ENCODE peak calls at places on chromosomes 12 and 14, in six cellular contexts. One of them, this sample, is unnamed.
A peak's percentile ranks its signal among the peaks of the same experiment; 100 is the strongest.

GRCh38 chr14:61551419-61551818 is 143.9 kb upstream of the HIF1A start:
- DNase-seq in sigmoid colon: no peak
- DNase-seq in heart right ventricle: no peak
- DNase-seq in cardiac muscle cell: no peak
- DNase-seq in HL-60: no peak
- DNase-seq in astrocyte: no peak
- DNase-seq in this sample: no peak

GRCh38 chr14:89351364-89351957 is 65.6 kb downstream of the FOXN3 start:
- DNase-seq in sigmoid colon: no peak
- DNase-seq in heart right ventricle: no peak
- DNase-seq in cardiac muscle cell: peak; percentile 30
- DNase-seq in HL-60: peak; percentile 57
- DNase-seq in astrocyte: peak; percentile 34
- DNase-seq in this sample: no peak

GRCh38 chr12:111078731-111079130 is 158.4 kb upstream of the MYL2 start:
- DNase-seq in sigmoid colon: no peak
- DNase-seq in heart right ventricle: no peak
- DNase-seq in cardiac muscle cell: no peak
- DNase-seq in HL-60: no peak
- DNase-seq in astrocyte: no peak
- DNase-seq in this sample: no peak

GRCh38 chr12:16350682-16351081 is 3.2 kb downstream of the MGST1 start:
- DNase-seq in sigmoid colon: peak; percentile 82
- DNase-seq in heart right ventricle: peak; percentile 12
- DNase-seq in cardiac muscle cell: no peak
- DNase-seq in HL-60: peak; percentile 75
- DNase-seq in astrocyte: peak; percentile 97
- DNase-seq in this sample: no peak

GRCh38 chr12:77153706-77154105 is 88.3 kb upstream of the E2F7 start:
- DNase-seq in sigmoid colon: no peak
- DNase-seq in heart right ventricle: no peak
- DNase-seq in cardiac muscle cell: no peak
- DNase-seq in HL-60: no peak
- DNase-seq in astrocyte: no peak
- DNase-seq in this sample: no peak

GRCh38 chr12:41663487-41664258 is 475.6 kb downstream of the PDZRN4 start:
- DNase-seq in sigmoid colon: no peak
- DNase-seq in heart right ventricle: no peak
- DNase-seq in cardiac muscle cell: peak; percentile 63
- DNase-seq in HL-60: no peak
- DNase-seq in astrocyte: peak; percentile 16
- DNase-seq in this sample: no peak

GRCh38 chr12:42603246-42603645 is 13.7 kb upstream of the PRICKLE1 start:
- DNase-seq in sigmoid colon: no peak
- DNase-seq in heart right ventricle: no peak
- DNase-seq in cardiac muscle cell: no peak
- DNase-seq in HL-60: no peak
- DNase-seq in astrocyte: no peak
- DNase-seq in this sample: no peak

GRCh38 chr12:77102691-77103090 is 37.3 kb upstream of the E2F7 start:
- DNase-seq in sigmoid colon: no peak
- DNase-seq in heart right ventricle: no peak
- DNase-seq in cardiac muscle cell: no peak
- DNase-seq in HL-60: no peak
- DNase-seq in astrocyte: peak; percentile 90
- DNase-seq in this sample: no peak

GRCh38 chr14:31926123-31926522 is 151.0 kb upstream of the ARHGAP5 start:
- DNase-seq in sigmoid colon: no peak
- DNase-seq in heart right ventricle: no peak
- DNase-seq in cardiac muscle cell: peak; percentile 56
- DNase-seq in HL-60: no peak
- DNase-seq in astrocyte: no peak
- DNase-seq in this sample: no peak

GRCh38 chr12:5309654-5310053 is 122.3 kb upstream of the NTF3 start:
- DNase-seq in sigmoid colon: no peak
- DNase-seq in heart right ventricle: no peak
- DNase-seq in cardiac muscle cell: no peak
- DNase-seq in HL-60: no peak
- DNase-seq in astrocyte: no peak
- DNase-seq in this sample: no peak

GRCh38 chr12:49276304-49277290 is 11.7 kb downstream of the TUBA1C start:
- DNase-seq in sigmoid colon: no peak
- DNase-seq in heart right ventricle: no peak
- DNase-seq in cardiac muscle cell: no peak
- DNase-seq in HL-60: no peak
- DNase-seq in astrocyte: no peak
- DNase-seq in this sample: no peak

GRCh38 chr14:60738843-60739508 is 4.4 kb downstream of the MNAT1 start:
- DNase-seq in sigmoid colon: no peak
- DNase-seq in heart right ventricle: no peak
- DNase-seq in cardiac muscle cell: no peak
- DNase-seq in HL-60: no peak
- DNase-seq in astrocyte: no peak
- DNase-seq in this sample: no peak

GRCh38 chr14:97554597-97554996 is 757.4 kb downstream of the VRK1 start:
- DNase-seq in sigmoid colon: no peak
- DNase-seq in heart right ventricle: no peak
- DNase-seq in cardiac muscle cell: no peak
- DNase-seq in HL-60: no peak
- DNase-seq in astrocyte: no peak
- DNase-seq in this sample: no peak

GRCh38 chr14:73764881-73765280 is 50.7 kb upstream of the PNMA1 start:
- DNase-seq in sigmoid colon: peak; percentile 86
- DNase-seq in heart right ventricle: peak; percentile 69
- DNase-seq in cardiac muscle cell: no peak
- DNase-seq in HL-60: peak; percentile 86
- DNase-seq in astrocyte: no peak
- DNase-seq in this sample: peak; percentile 34

GRCh38 chr12:85963322-85963721 is 89.2 kb downstream of the NTS start:
- DNase-seq in sigmoid colon: no peak
- DNase-seq in heart right ventricle: no peak
- DNase-seq in cardiac muscle cell: no peak
- DNase-seq in HL-60: no peak
- DNase-seq in astrocyte: peak; percentile 30
- DNase-seq in this sample: no peak

GRCh38 chr12:57738142-57738474 is 434 bp downstream of the AGAP2 start:
- DNase-seq in sigmoid colon: no peak
- DNase-seq in heart right ventricle: no peak
- DNase-seq in cardiac muscle cell: no peak
- DNase-seq in HL-60: no peak
- DNase-seq in astrocyte: no peak
- DNase-seq in this sample: no peak

GRCh38 chr12:3863756-3864155 is 9.4 kb downstream of the PARP11 start:
- DNase-seq in sigmoid colon: no peak
- DNase-seq in heart right ventricle: no peak
- DNase-seq in cardiac muscle cell: no peak
- DNase-seq in HL-60: no peak
- DNase-seq in astrocyte: no peak
- DNase-seq in this sample: no peak

GRCh38 chr14:50040401-50040775 is 76.0 kb downstream of the VCPKMT start:
- DNase-seq in sigmoid colon: no peak
- DNase-seq in heart right ventricle: no peak
- DNase-seq in cardiac muscle cell: no peak
- DNase-seq in HL-60: peak; percentile 44
- DNase-seq in astrocyte: peak; percentile 77
- DNase-seq in this sample: no peak

GRCh38 chr12:18861287-18861858 is 123.5 kb downstream of the CAPZA3 start:
- DNase-seq in sigmoid colon: no peak
- DNase-seq in heart right ventricle: no peak
- DNase-seq in cardiac muscle cell: no peak
- DNase-seq in HL-60: no peak
- DNase-seq in astrocyte: peak; percentile 6
- DNase-seq in this sample: no peak

GRCh38 chr14:32594766-32595165 is 265.7 kb downstream of the AKAP6 start:
- DNase-seq in sigmoid colon: no peak
- DNase-seq in heart right ventricle: no peak
- DNase-seq in cardiac muscle cell: no peak
- DNase-seq in HL-60: no peak
- DNase-seq in astrocyte: peak; percentile 80
- DNase-seq in this sample: no peak

GRCh38 chr14:74018029-74018703 is 922 bp downstream of the ENTPD5 start:
- DNase-seq in sigmoid colon: no peak
- DNase-seq in heart right ventricle: no peak
- DNase-seq in cardiac muscle cell: no peak
- DNase-seq in HL-60: no peak
- DNase-seq in astrocyte: peak; percentile 87
- DNase-seq in this sample: no peak

GRCh38 chr12:131421506-131422184 is 289.2 kb upstream of the SFSWAP start:
- DNase-seq in sigmoid colon: no peak
- DNase-seq in heart right ventricle: no peak
- DNase-seq in cardiac muscle cell: no peak
- DNase-seq in HL-60: no peak
- DNase-seq in astrocyte: no peak
- DNase-seq in this sample: no peak

GRCh38 chr14:54330876-54331275 is 65.9 kb upstream of the CDKN3 start:
- DNase-seq in sigmoid colon: no peak
- DNase-seq in heart right ventricle: no peak
- DNase-seq in cardiac muscle cell: no peak
- DNase-seq in HL-60: no peak
- DNase-seq in astrocyte: no peak
- DNase-seq in this sample: no peak

GRCh38 chr12:7374423-7375144 is 69.4 kb downstream of the CD163L1 start:
- DNase-seq in sigmoid colon: peak; percentile 61
- DNase-seq in heart right ventricle: peak; percentile 20
- DNase-seq in cardiac muscle cell: peak; percentile 44
- DNase-seq in HL-60: peak; percentile 69
- DNase-seq in astrocyte: no peak
- DNase-seq in this sample: no peak

GRCh38 chr12:73817161-73817560 is 720.5 kb upstream of the ATXN7L3B start:
- DNase-seq in sigmoid colon: no peak
- DNase-seq in heart right ventricle: no peak
- DNase-seq in cardiac muscle cell: no peak
- DNase-seq in HL-60: no peak
- DNase-seq in astrocyte: no peak
- DNase-seq in this sample: no peak

GRCh38 chr14:93892505-93892839 is 34.7 kb upstream of the FAM181A start:
- DNase-seq in sigmoid colon: no peak
- DNase-seq in heart right ventricle: no peak
- DNase-seq in cardiac muscle cell: no peak
- DNase-seq in HL-60: no peak
- DNase-seq in astrocyte: no peak
- DNase-seq in this sample: no peak

GRCh38 chr12:3250576-3250975 is 173.4 kb downstream of the TSPAN9 start:
- DNase-seq in sigmoid colon: no peak
- DNase-seq in heart right ventricle: peak; percentile 77
- DNase-seq in cardiac muscle cell: no peak
- DNase-seq in HL-60: no peak
- DNase-seq in astrocyte: no peak
- DNase-seq in this sample: no peak

GRCh38 chr12:96238336-96239031 is 44.3 kb downstream of the ELK3 start:
- DNase-seq in sigmoid colon: peak; percentile 72
- DNase-seq in heart right ventricle: no peak
- DNase-seq in cardiac muscle cell: peak; percentile 50
- DNase-seq in HL-60: no peak
- DNase-seq in astrocyte: no peak
- DNase-seq in this sample: no peak
- H3K27ac ChIP-seq in sigmoid colon: peak overlapping the region; percentile 94
- H3K27ac ChIP-seq in heart right ventricle: peak overlapping the region; percentile 54
- H3K27ac ChIP-seq in cardiac muscle cell: peak overlapping the region; percentile 85
- H3K27ac ChIP-seq in HL-60: no peak overlapping the region
- H3K27ac ChIP-seq in astrocyte: peak overlapping the region; percentile 33
- H3K27ac ChIP-seq in this sample: no peak overlapping the region

GRCh38 chr12:120222288-120222832 is 21.4 kb upstream of the RPLP0 start:
- DNase-seq in sigmoid colon: no peak
- DNase-seq in heart right ventricle: no peak
- DNase-seq in cardiac muscle cell: no peak
- DNase-seq in HL-60: no peak
- DNase-seq in astrocyte: no peak
- DNase-seq in this sample: no peak
- H3K27ac ChIP-seq in sigmoid colon: no peak overlapping the region
- H3K27ac ChIP-seq in heart right ventricle: no peak overlapping the region
- H3K27ac ChIP-seq in cardiac muscle cell: no peak overlapping the region
- H3K27ac ChIP-seq in HL-60: no peak overlapping the region
- H3K27ac ChIP-seq in astrocyte: no peak overlapping the region
- H3K27ac ChIP-seq in this sample: no peak overlapping the region

DNA sequence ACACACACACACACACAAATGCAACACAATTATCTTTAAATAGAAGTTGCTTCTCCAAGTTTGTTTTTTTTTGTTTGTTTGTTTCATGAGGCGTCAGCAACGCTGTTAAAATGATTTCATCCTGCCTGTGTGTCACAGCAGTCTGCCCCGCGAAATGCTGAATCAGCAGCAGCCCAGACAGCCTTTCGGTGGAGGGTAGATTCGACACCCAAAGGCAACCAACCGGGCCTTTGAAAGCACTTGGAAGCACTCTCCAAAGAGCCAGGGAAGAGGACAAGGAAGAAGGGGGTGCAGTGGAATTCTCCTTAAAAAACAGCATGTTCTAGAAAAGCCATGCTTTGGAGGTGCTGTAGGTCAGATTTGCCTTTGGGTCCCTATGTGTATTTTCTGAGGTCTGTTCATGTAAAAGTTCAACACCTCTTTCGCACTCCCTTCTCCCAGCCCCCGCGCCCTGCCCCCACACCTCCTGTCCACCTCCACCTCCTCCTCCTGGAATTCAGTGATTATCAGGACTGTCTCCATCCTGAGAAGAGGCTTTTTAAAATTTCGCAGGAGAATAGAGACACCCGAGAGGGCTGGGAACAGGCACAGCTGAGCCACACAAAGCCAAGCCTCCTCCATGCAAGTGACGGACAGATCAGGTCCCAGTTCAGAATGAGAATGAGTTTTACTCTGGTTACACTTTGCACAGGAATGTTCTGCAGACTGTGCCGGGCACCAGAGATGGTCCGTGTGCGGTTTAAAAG is 177.8 kb downstream of the ETV6 start:
- DNase-seq in sigmoid colon: peak; percentile 69
- DNase-seq in heart right ventricle: no peak
- DNase-seq in cardiac muscle cell: peak; percentile 50
- DNase-seq in HL-60: no peak
- DNase-seq in astrocyte: no peak
- DNase-seq in this sample: no peak
- H3K27ac ChIP-seq in sigmoid colon: peak overlapping the region; percentile 58
- H3K27ac ChIP-seq in heart right ventricle: no peak overlapping the region
- H3K27ac ChIP-seq in cardiac muscle cell: peak overlapping the region; percentile 88
- H3K27ac ChIP-seq in HL-60: no peak overlapping the region
- H3K27ac ChIP-seq in astrocyte: no peak overlapping the region
- H3K27ac ChIP-seq in this sample: peak overlapping the region; percentile 24

GRCh38 chr12:9758119-9758518 is 2.6 kb downstream of the CD69 start:
- DNase-seq in sigmoid colon: no peak
- DNase-seq in heart right ventricle: no peak
- DNase-seq in cardiac muscle cell: no peak
- DNase-seq in HL-60: no peak
- DNase-seq in astrocyte: no peak
- DNase-seq in this sample: no peak

GRCh38 chr12:9760699-9761406 is at the start of gene CD69:
- DNase-seq in sigmoid colon: no peak
- DNase-seq in heart right ventricle: no peak
- DNase-seq in cardiac muscle cell: no peak
- DNase-seq in HL-60: no peak
- DNase-seq in astrocyte: no peak
- DNase-seq in this sample: no peak

GRCh38 chr12:9761407-9761736 is 671 bp upstream of the CD69 start:
- DNase-seq in sigmoid colon: no peak
- DNase-seq in heart right ventricle: no peak
- DNase-seq in cardiac muscle cell: no peak
- DNase-seq in HL-60: no peak
- DNase-seq in astrocyte: peak; percentile 12
- DNase-seq in this sample: no peak

GRCh38 chr12:9757433-9758025 is 3.2 kb downstream of the CD69 start:
- DNase-seq in sigmoid colon: no peak
- DNase-seq in heart right ventricle: no peak
- DNase-seq in cardiac muscle cell: no peak
- DNase-seq in HL-60: no peak
- DNase-seq in astrocyte: no peak
- DNase-seq in this sample: no peak

GRCh38 chr12:9759680-9760592 is 765 bp downstream of the CD69 start:
- DNase-seq in sigmoid colon: no peak
- DNase-seq in heart right ventricle: no peak
- DNase-seq in cardiac muscle cell: no peak
- DNase-seq in HL-60: no peak
- DNase-seq in astrocyte: no peak
- DNase-seq in this sample: no peak
- H3K27ac ChIP-seq in sigmoid colon: no peak overlapping the region
- H3K27ac ChIP-seq in heart right ventricle: no peak overlapping the region
- H3K27ac ChIP-seq in cardiac muscle cell: no peak overlapping the region
- H3K27ac ChIP-seq in HL-60: no peak overlapping the region
- H3K27ac ChIP-seq in astrocyte: no peak overlapping the region
- H3K27ac ChIP-seq in this sample: no peak overlapping the region